ENCODE peak calls at places on chromosomes 3 and 15, in five cellular contexts. T, X, H, R and Z are unnamed samples.

GRCh38 chr3:195104340-195104739 is 166.6 kb downstream of the XXYLT1 start:
- DNase-seq in T (no peak), X (no peak), H (peak; percentile 43), R (no peak), Z (no peak)

GRCh38 chr3:80192871-80193270 is 425.1 kb upstream of the ROBO1 start:
- DNase-seq in T (no peak), X (no peak), H (no peak), R (no peak), Z (no peak)

GRCh38 chr15:52760562-52760961 is 29.6 kb downstream of the ONECUT1 start:
- DNase-seq in T (no peak), X (no peak), H (no peak), R (no peak), Z (no peak)

GRCh38 chr15:71747128-71748083 is 62.9 kb upstream of the NR2E3 start:
- DNase-seq in T (no peak), X (no peak), H (no peak), R (no peak), Z (no peak)

GRCh38 chr3:184144505-184144904 is 9.3 kb downstream of the EIF2B5 start:
- DNase-seq in T (no peak), X (no peak), H (no peak), R (peak; percentile 56), Z (no peak)

GRCh38 chr3:18730491-18730890 is 305.4 kb upstream of the SATB1 start:
- DNase-seq in T (no peak), X (no peak), H (no peak), R (no peak), Z (no peak)

GRCh38 chr15:78361956-78362506 is 21.9 kb downstream of the CRABP1 start:
- DNase-seq in T (no peak), X (no peak), H (no peak), R (no peak), Z (no peak)

GRCh38 chr15:65887565-65887964 is 18.3 kb downstream of the RAB11A start:
- DNase-seq in T (no peak), X (no peak), H (no peak), R (no peak), Z (no peak)

GRCh38 chr15:43514241-43515057 is 3.0 kb upstream of the MAP1A start:
- DNase-seq in T (no peak), X (peak; percentile 76), H (no peak), R (no peak), Z (no peak)

GRCh38 chr15:98651581-98652220 is 3.4 kb downstream of the IGF1R start:
- DNase-seq in T (no peak), X (no peak), H (no peak), R (no peak), Z (no peak)

DNA sequence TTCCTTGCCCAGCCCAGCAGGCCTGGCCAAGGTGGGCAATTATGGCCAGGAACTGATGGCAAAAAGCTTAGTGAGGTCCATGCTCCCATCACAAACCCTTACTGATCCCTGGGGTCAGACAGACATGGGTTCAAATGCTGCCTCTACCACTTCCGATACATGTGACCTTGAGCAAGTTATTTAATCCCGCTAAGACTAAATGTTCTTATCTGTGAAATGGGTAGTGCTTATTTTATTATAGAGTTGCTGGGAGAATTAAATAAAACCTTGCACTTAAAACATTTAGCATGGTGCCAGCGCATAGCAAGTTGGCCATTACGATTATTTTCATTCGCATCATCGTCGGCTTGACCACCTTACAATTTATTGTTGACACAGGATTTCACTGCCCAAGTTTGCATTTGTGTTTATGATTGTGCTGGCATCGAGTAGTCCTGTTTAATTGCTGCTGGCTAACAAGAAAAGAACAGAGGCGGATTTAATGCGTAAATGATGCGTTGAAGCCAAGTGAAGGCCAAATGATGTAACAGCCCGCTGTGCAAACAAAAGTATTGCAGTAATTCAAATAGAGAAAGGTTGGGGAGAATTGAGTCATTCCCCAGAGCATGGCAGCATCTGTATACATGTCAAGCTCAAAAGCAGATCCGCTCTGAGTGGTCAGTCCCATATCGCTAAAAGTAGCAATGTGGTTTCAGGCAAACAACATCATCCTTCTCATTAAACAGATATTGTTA is 7.3 kb upstream of the FURIN start:
- DNase-seq in T (no peak), X (no peak), H (no peak), R (no peak), Z (peak; percentile 59)
- H3K27ac ChIP-seq in T (no peak overlapping the region), X (no peak overlapping the region), H (no peak overlapping the region), R (peak overlapping the region; percentile 91), Z (peak overlapping the region; percentile 7)

GRCh38 chr3:172137287-172138030 is 98.1 kb downstream of the FNDC3B start:
- DNase-seq in T (no peak), X (no peak), H (no peak), R (no peak), Z (no peak)
- H3K4me1 ChIP-seq in T (peaks cover 100% of the 10 kb centered on the region), X (peaks cover 75% of the 10 kb centered on the region), H (peaks cover 26% of the 10 kb centered on the region), R (peaks cover 52% of the 10 kb centered on the region), Z (peaks cover 89% of the 10 kb centered on the region)

GRCh38 chr3:152496716-152497115 is 228.0 kb downstream of the MBNL1 start:
- DNase-seq in T (no peak), X (no peak), H (no peak), R (no peak), Z (no peak)

GRCh38 chr3:152496286-152496685 is 227.6 kb downstream of the MBNL1 start:
- DNase-seq in T (no peak), X (no peak), H (no peak), R (no peak), Z (no peak)

GRCh38 chr3:152497457-152497856 is 228.7 kb downstream of the MBNL1 start:
- DNase-seq in T (no peak), X (no peak), H (no peak), R (no peak), Z (no peak)

GRCh38 chr3:152499796-152500385 is 231.2 kb downstream of the MBNL1 start:
- DNase-seq in T (no peak), X (no peak), H (no peak), R (no peak), Z (no peak)
- H3K9me3 ChIP-seq in T (no peaks in the 10 kb centered on the region), X (peaks cover 25% of the 10 kb centered on the region), H (no peaks in the 10 kb centered on the region), R (no peaks in the 10 kb centered on the region), Z (no peaks in the 10 kb centered on the region)

GRCh38 chr3:187025254-187025655 is 94.9 kb downstream of the ST6GAL1 start:
- DNase-seq in T (no peak), X (no peak), H (no peak), R (no peak), Z (no peak)
- H3K27ac ChIP-seq in T (no peak overlapping the region), X (no peak overlapping the region), H (no peak overlapping the region), R (no peak overlapping the region), Z (no peak overlapping the region)

DNA sequence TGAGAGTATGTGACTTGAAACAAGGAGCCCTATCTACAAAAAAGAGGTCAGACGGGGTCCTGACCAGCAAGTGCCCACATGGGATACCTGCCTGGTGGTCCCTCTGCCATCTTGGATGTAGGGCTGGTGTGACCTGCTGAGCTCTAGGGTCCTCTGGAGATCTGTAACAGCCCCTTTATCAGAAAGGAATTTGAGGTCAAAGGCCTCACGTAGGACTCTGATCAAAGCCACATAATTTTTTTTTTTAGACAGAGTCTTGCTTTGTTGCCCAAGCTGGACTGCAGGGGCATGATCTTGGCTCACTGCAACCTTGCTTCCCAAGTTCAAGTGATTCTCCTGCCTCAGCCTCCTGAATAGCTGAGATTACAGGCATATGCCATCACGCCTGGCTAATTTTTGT is 9.5 kb downstream of the ITGB5 start:
- DNase-seq in T (no peak), X (no peak), H (no peak), R (no peak), Z (no peak)
- H3K4me1 ChIP-seq in T (peaks cover 45% of the 10 kb centered on the region), X (peaks cover 59% of the 10 kb centered on the region), H (peaks cover 24% of the 10 kb centered on the region), R (peaks cover 26% of the 10 kb centered on the region), Z (peaks cover 18% of the 10 kb centered on the region)

DNA sequence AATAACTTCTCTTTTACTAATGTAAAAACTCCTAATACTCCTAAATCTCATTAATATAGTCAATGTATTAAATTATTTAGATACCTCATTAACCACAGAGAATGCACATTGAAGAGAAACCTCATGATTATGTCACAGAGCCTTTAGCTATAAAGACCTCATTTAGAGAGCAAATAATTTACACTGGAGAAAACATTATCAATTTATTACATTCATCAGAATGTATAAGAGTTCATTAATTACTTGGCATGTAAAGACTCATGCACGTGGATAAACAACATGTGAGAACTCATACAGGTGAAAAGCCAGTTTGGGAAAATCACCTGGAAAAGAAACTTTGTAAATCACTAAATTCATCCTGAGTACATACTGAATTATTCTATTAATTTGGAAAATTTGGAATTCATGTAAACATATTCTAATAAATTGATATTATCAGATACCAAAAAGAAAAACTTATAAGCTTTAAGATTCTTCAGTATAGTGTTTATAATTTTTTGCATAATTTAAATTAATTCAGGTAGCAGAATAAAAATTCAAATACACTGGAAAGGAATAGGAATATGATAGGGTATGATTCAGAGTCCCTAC is 22.9 kb upstream of the WNT7A start:
- DNase-seq in T (no peak), X (no peak), H (no peak), R (no peak), Z (no peak)
- H3K9me3 ChIP-seq in T (peaks cover 26% of the 10 kb centered on the region), X (peaks cover 80% of the 10 kb centered on the region), H (peaks cover 81% of the 10 kb centered on the region), R (peaks cover 9% of the 10 kb centered on the region), Z (no peaks in the 10 kb centered on the region)

DNA sequence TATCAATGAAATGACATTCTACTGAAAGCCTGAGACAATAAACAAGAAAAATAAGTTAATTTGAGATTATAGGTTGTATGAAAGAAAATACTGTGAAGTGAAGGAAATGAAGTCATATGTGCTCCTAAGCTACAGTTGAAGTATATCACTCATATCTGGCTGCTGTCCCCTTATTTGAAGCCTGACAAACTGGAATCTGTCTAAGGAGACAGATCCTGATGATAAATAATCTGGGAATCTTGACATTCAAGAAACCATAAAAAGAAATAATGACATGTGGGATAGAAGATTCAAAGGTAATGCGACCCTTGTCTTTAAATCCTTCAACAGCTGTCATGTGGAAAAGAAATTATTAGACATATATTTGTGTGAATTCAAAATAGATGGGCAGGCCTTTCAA is 424.5 kb upstream of the LMCD1 start:
- DNase-seq in T (no peak), X (no peak), H (no peak), R (no peak), Z (no peak)
- H3K27ac ChIP-seq in T (no peak overlapping the region), X (no peak overlapping the region), H (no peak overlapping the region), R (no peak overlapping the region), Z (no peak overlapping the region)

DNA sequence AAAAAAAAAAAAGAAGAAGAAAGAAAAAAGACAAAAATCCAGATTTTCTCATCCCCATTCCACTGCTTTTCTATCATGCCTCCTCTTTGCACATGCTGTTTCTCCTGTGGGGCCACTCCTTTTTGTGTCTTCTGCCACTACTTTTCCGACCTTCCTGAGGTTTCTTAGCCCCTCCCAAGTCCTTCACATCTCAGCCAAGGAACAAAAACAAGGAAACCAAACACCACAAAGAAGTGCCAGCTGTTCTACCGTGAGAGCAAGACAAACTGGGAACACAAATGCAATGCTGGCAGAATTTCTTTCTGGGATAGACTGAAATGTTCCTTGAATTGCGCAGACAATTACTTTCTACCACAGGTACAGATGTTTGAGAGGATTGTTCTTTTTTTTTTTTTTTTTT is 83.2 kb downstream of the MB21D2 start:
- DNase-seq in T (no peak), X (no peak), H (no peak), R (no peak), Z (no peak)
- H3K4me1 ChIP-seq in T (peaks cover 52% of the 10 kb centered on the region), X (peaks cover 41% of the 10 kb centered on the region), H (no peaks in the 10 kb centered on the region), R (no peaks in the 10 kb centered on the region), Z (peaks cover 6% of the 10 kb centered on the region)